ENCODE peak calls at places on chromosome 4, in ten cellular contexts. M is neuronal stem cell; H is adipocyte; K is stimulated activated CD4-positive, alpha-beta T cell treated with anti-CD3 and anti-CD28 coated beads, Interleukin-1b, Interleukin-23, amount 100 ng/mL, for 1 hour; B is GM06990; A is sigmoid colon; J is stimulated activated naive CD4-positive, alpha-beta T cell; V is Right ventricle myocardium superior; C is stimulated activated CD8-positive, alpha-beta memory T cell treated with anti-CD3 and anti-CD28 coated beads, Interleukin-4, amount 100 ng/mL, for 48 hours; I is activated T-cell treated with anti-CD3 and anti-CD28 coated beads for 1 hour. D is an unnamed sample.

GRCh38 chr4:153464068-153464467 is 2.1 kb upstream of the TMEM131L start:
- DNase-seq in V (no peak), A (no peak), H (peak; percentile 16), C (no peak), K (no peak), M (no peak), J (no peak), B (no peak), I (no peak), D (no peak)

GRCh38 chr4:186693159-186693815 is 30.4 kb downstream of the FAT1 start:
- DNase-seq in A (peak; percentile 81), K (no peak), J (no peak), I (no peak), B (no peak), M (no peak), V (peak; percentile 68), H (peak; percentile 83), C (no peak), D (peak; percentile 78)

GRCh38 chr4:84615355-84615754 is 32.4 kb downstream of the CDS1 start:
- DNase-seq in J (no peak), C (no peak), B (no peak), H (no peak), K (no peak), V (no peak), M (no peak), I (no peak), A (no peak), D (no peak)

GRCh38 chr4:112813790-112814189 is 176.8 kb downstream of the LARP7 start:
- DNase-seq in M (peak; percentile 32), I (no peak), C (no peak), A (no peak), J (no peak), H (peak; percentile 31), K (no peak), B (peak; percentile 31), V (no peak), D (no peak)

GRCh38 chr4:104205116-104205515 is 289.6 kb downstream of the CXXC4 start:
- DNase-seq in H (no peak), B (no peak), I (no peak), K (no peak), V (no peak), J (no peak), A (no peak), M (no peak), C (no peak), D (no peak)

GRCh38 chr4:22338806-22339205 is 177.1 kb downstream of the ADGRA3 start:
- DNase-seq in I (no peak), J (no peak), A (no peak), B (no peak), V (no peak), K (no peak), H (no peak), C (no peak), M (no peak), D (no peak)

GRCh38 chr4:153655004-153655541 is 29.0 kb upstream of the TLR2 start:
- DNase-seq in I (no peak), J (no peak), C (no peak), M (no peak), V (no peak), B (no peak), A (no peak), H (no peak), K (no peak), D (no peak)

GRCh38 chr4:177283167-177283566 is 26.5 kb upstream of the NEIL3 start:
- DNase-seq in B (no peak), M (no peak), K (no peak), C (no peak), H (peak; percentile 22), V (no peak), J (no peak), I (no peak), A (no peak), D (no peak)

GRCh38 chr4:153676491-153676890 is 7.6 kb upstream of the TLR2 start:
- DNase-seq in M (no peak), I (no peak), J (no peak), C (no peak), B (no peak), H (no peak), V (no peak), K (no peak), A (no peak), D (no peak)